ENCODE peak calls at places on chromosomes 13 and 19, in four cellular contexts. One of them, this sample, is unnamed.

GRCh38 chr13:27383104-27383921 is 41.1 kb upstream of the GTF3A start:
- DNase-seq in K562: peak
- DNase-seq in HCT116: peak
- DNase-seq in HepG2: peak
- DNase-seq in this sample: no peak

GRCh38 chr13:93080587-93080986 is 146.0 kb upstream of the GPC6 start:
- DNase-seq in HepG2: no peak
- DNase-seq in K562: no peak
- DNase-seq in HCT116: no peak
- DNase-seq in this sample: no peak

GRCh38 chr19:19649580-19649995 is 6.1 kb upstream of the GMIP start:
- DNase-seq in K562: no peak
- DNase-seq in HepG2: no peak
- DNase-seq in HCT116: no peak
- DNase-seq in this sample: no peak

GRCh38 chr13:73417012-73417615 is 358.3 kb downstream of the KLF5 start:
- DNase-seq in HepG2: peak
- DNase-seq in HCT116: peak
- DNase-seq in K562: peak
- DNase-seq in this sample: no peak

GRCh38 chr13:33016414-33017409 is at the start of gene KL:
- DNase-seq in K562: no peak
- DNase-seq in HCT116: no peak
- DNase-seq in HepG2: no peak
- DNase-seq in this sample: no peak

GRCh38 chr19:1082928-1083816 is 12.0 kb downstream of the POLR2E start:
- DNase-seq in HCT116: no peak
- DNase-seq in HepG2: no peak
- DNase-seq in K562: no peak
- DNase-seq in this sample: no peak

GRCh38 chr19:9966024-9966423 is 29.7 kb upstream of the OLFM2 start:
- DNase-seq in HCT116: no peak
- DNase-seq in K562: no peak
- DNase-seq in HepG2: no peak
- DNase-seq in this sample: no peak

GRCh38 chr19:1992759-1993260 is 22.7 kb downstream of the BTBD2 start:
- DNase-seq in HepG2: no peak
- DNase-seq in HCT116: no peak
- DNase-seq in K562: peak
- DNase-seq in this sample: no peak

GRCh38 chr19:31317098-31317497 is 32.1 kb downstream of the TSHZ3 start:
- DNase-seq in HCT116: no peak
- DNase-seq in K562: no peak
- DNase-seq in HepG2: no peak
- DNase-seq in this sample: no peak

GRCh38 chr19:7293795-7294570 is at the start of gene INSR:
- DNase-seq in K562: peak
- DNase-seq in HepG2: peak
- DNase-seq in HCT116: peak
- DNase-seq in this sample: no peak

GRCh38 chr13:40598599-40598998 is 67.8 kb downstream of the FOXO1 start:
- DNase-seq in K562: no peak
- DNase-seq in HepG2: no peak
- DNase-seq in HCT116: no peak
- DNase-seq in this sample: no peak

GRCh38 chr19:33740811-33741396 is 55.8 kb upstream of the KCTD15 start:
- DNase-seq in K562: peak
- DNase-seq in HepG2: peak
- DNase-seq in HCT116: no peak
- DNase-seq in this sample: no peak

GRCh38 chr13:66635526-66635925 is 594.6 kb downstream of the PCDH9 start:
- DNase-seq in HepG2: no peak
- DNase-seq in HCT116: no peak
- DNase-seq in K562: no peak
- DNase-seq in this sample: no peak

GRCh38 chr19:11624064-11624463 is 26.8 kb downstream of the ZNF627 start:
- DNase-seq in HepG2: peak
- DNase-seq in K562: no peak
- DNase-seq in HCT116: no peak
- DNase-seq in this sample: no peak

GRCh38 chr19:5036733-5037681 is 68.1 kb downstream of the KDM4B start:
- DNase-seq in K562: no peak
- DNase-seq in HepG2: no peak
- DNase-seq in HCT116: no peak
- DNase-seq in this sample: no peak

GRCh38 chr19:33302974-33303790 is 848 bp upstream of the CEBPA start:
- DNase-seq in K562: no peak
- DNase-seq in HCT116: no peak
- DNase-seq in HepG2: no peak
- DNase-seq in this sample: no peak

GRCh38 chr13:95176611-95177259 is 124.5 kb downstream of the ABCC4 start:
- DNase-seq in K562: no peak
- DNase-seq in HepG2: no peak
- DNase-seq in HCT116: no peak
- DNase-seq in this sample: no peak

GRCh38 chr13:81713201-81713600 is 1372.3 kb upstream of the SPRY2 start:
- DNase-seq in K562: no peak
- DNase-seq in HepG2: no peak
- DNase-seq in HCT116: no peak
- DNase-seq in this sample: no peak

GRCh38 chr19:12715929-12716328 is 7.8 kb downstream of the TNPO2 start:
- DNase-seq in HepG2: no peak
- DNase-seq in K562: no peak
- DNase-seq in HCT116: no peak
- DNase-seq in this sample: no peak

GRCh38 chr13:106566682-106567420 is 1.1 kb downstream of the ARGLU1 start:
- DNase-seq in HepG2: peak
- DNase-seq in HCT116: no peak
- DNase-seq in K562: peak
- DNase-seq in this sample: no peak

GRCh38 chr13:97568850-97569249 is 134.9 kb downstream of the RAP2A start:
- DNase-seq in HepG2: no peak
- DNase-seq in HCT116: no peak
- DNase-seq in K562: no peak
- DNase-seq in this sample: no peak

GRCh38 chr13:98613591-98613990 is 36.7 kb upstream of the STK24 start:
- DNase-seq in K562: no peak
- DNase-seq in HCT116: no peak
- DNase-seq in HepG2: no peak
- DNase-seq in this sample: no peak

GRCh38 chr13:109569938-109570711 is 216.3 kb downstream of the IRS2 start:
- DNase-seq in HCT116: no peak
- DNase-seq in HepG2: no peak
- DNase-seq in K562: no peak
- DNase-seq in this sample: no peak

GRCh38 chr13:26853272-26853818 is 92.8 kb upstream of the GPR12 start:
- DNase-seq in HepG2: no peak
- DNase-seq in HCT116: no peak
- DNase-seq in K562: no peak
- DNase-seq in this sample: no peak

GRCh38 chr19:47776568-47776967 is 1.9 kb upstream of the SELENOW start:
- DNase-seq in HepG2: peak
- DNase-seq in K562: no peak
- DNase-seq in HCT116: no peak
- DNase-seq in this sample: no peak

GRCh38 chr19:54390942-54391577 is 24.2 kb upstream of the TTYH1 start:
- DNase-seq in K562: peak
- DNase-seq in HepG2: peak
- DNase-seq in HCT116: peak
- DNase-seq in this sample: peak

GRCh38 chr13:67134322-67135129 is 95.6 kb downstream of the PCDH9 start:
- DNase-seq in HCT116: no peak
- DNase-seq in HepG2: no peak
- DNase-seq in K562: peak
- DNase-seq in this sample: no peak

GRCh38 chr13:57633950-57634828 is 2.6 kb downstream of the PCDH17 start:
- DNase-seq in HCT116: no peak
- DNase-seq in K562: no peak
- DNase-seq in HepG2: no peak
- DNase-seq in this sample: no peak

GRCh38 chr19:29904017-29904416 is 38.0 kb upstream of the URI1 start:
- DNase-seq in HCT116: no peak
- DNase-seq in K562: no peak
- DNase-seq in HepG2: no peak
- DNase-seq in this sample: no peak

GRCh38 chr19:38812004-38812840 is 523 bp downstream of the LGALS4 start:
- DNase-seq in K562: no peak
- DNase-seq in HCT116: no peak
- DNase-seq in HepG2: no peak
- DNase-seq in this sample: no peak

GRCh38 chr13:59494151-59494550 is 669.6 kb downstream of the DIAPH3 start:
- DNase-seq in HepG2: no peak
- DNase-seq in HCT116: no peak
- DNase-seq in K562: no peak
- DNase-seq in this sample: no peak

GRCh38 chr13:33940898-33941297 is 122.9 kb downstream of the RFC3 start:
- DNase-seq in K562: no peak
- DNase-seq in HCT116: no peak
- DNase-seq in HepG2: no peak
- DNase-seq in this sample: no peak

GRCh38 chr19:52200044-52200443 is 10.2 kb downstream of the PPP2R1A start:
- DNase-seq in K562: no peak
- DNase-seq in HCT116: no peak
- DNase-seq in HepG2: no peak
- DNase-seq in this sample: no peak

GRCh38 chr13:71624641-71625040 is 242.4 kb downstream of the DACH1 start:
- DNase-seq in HepG2: no peak
- DNase-seq in K562: no peak
- DNase-seq in HCT116: no peak
- DNase-seq in this sample: no peak

GRCh38 chr19:44512326-44513298 is 12.3 kb upstream of the ZNF180 start:
- DNase-seq in HepG2: peak
- DNase-seq in HCT116: peak
- DNase-seq in K562: peak
- DNase-seq in this sample: no peak

GRCh38 chr19:16876904-16877361 is 11.9 kb upstream of the F2RL3 start:
- DNase-seq in HCT116: no peak
- DNase-seq in HepG2: no peak
- DNase-seq in K562: no peak
- DNase-seq in this sample: no peak
- TF ChIP-seq SIN3A in HCT116: no peak
- TF ChIP-seq SIN3A in HepG2: no peak
- TF ChIP-seq SIN3A in K562: no peak
- TF ChIP-seq SIN3A in this sample: no peak

GRCh38 chr19:27777726-27778125 is 1435.2 kb downstream of the UQCRFS1 start:
- DNase-seq in K562: no peak
- DNase-seq in HCT116: no peak
- DNase-seq in HepG2: no peak
- DNase-seq in this sample: no peak
- TF ChIP-seq TCF7L2 in K562: no peak
- TF ChIP-seq TCF7L2 in HCT116: no peak
- TF ChIP-seq TCF7L2 in HepG2: no peak
- TF ChIP-seq TCF7L2 in this sample: no peak

DNA sequence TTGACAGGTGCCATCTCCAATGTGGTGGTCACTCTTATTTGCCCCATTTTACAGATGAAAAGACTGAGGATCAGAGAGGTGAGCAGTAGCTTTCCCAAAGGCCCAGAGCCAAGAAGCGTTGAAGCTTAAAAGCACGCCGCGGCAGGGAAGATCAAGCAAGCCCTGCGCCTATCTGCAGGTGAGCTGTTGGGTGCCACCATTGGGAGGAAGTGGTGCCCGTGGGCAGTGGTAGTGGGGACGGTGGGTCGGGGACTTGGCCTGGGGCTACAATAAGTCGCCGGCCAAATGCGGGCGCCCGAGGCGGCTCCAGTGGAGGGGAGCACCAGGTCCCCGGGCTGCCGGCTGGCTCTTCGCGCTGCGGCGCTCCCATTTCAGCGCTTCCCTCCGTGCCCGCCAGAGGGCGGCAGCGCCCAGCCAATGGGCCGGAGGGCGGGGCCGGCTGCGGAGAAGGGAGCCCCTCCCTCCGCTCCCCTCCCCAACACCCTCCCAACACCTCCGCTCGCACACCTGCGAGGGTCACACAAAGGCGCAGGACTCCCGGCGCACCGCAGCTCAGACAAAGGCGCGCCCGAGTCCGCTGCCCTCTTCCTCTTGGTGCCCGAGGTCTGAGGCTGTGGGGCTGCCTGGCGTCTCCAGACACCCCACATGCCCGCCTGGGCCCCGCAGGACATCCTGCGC is 744 bp upstream of the POU2F2 start:
- DNase-seq in HepG2: peak
- DNase-seq in K562: peak
- DNase-seq in HCT116: peak
- DNase-seq in this sample: no peak
- TF ChIP-seq SIN3A in HepG2: no peak
- TF ChIP-seq SIN3A in K562: no peak
- TF ChIP-seq SIN3A in HCT116: no peak
- TF ChIP-seq SIN3A in this sample: no peak

DNA sequence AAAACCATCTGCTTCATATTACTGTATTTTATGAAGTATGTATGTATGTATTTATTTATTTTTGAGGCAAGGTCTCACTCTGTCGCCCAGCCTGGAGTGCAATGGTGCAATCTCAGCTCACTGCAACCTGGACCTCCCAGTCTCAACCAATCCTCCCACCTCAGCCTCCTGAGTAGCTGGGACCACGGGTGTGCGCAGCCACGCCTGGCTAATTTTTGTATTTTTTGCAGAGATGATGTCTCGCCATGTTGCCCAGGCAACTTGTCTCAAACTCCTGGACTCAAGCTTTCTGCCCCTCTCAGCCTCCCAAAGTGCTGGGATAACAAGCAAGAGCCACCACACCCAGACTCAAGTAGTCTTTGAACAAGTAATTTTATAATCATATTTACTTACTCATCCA is 5.5 kb downstream of the KATNAL1 start:
- DNase-seq in K562: no peak
- DNase-seq in HepG2: no peak
- DNase-seq in HCT116: no peak
- DNase-seq in this sample: no peak
- TF ChIP-seq TCF7L2 in K562: no peak
- TF ChIP-seq TCF7L2 in HepG2: no peak
- TF ChIP-seq TCF7L2 in HCT116: no peak
- TF ChIP-seq TCF7L2 in this sample: no peak

DNA sequence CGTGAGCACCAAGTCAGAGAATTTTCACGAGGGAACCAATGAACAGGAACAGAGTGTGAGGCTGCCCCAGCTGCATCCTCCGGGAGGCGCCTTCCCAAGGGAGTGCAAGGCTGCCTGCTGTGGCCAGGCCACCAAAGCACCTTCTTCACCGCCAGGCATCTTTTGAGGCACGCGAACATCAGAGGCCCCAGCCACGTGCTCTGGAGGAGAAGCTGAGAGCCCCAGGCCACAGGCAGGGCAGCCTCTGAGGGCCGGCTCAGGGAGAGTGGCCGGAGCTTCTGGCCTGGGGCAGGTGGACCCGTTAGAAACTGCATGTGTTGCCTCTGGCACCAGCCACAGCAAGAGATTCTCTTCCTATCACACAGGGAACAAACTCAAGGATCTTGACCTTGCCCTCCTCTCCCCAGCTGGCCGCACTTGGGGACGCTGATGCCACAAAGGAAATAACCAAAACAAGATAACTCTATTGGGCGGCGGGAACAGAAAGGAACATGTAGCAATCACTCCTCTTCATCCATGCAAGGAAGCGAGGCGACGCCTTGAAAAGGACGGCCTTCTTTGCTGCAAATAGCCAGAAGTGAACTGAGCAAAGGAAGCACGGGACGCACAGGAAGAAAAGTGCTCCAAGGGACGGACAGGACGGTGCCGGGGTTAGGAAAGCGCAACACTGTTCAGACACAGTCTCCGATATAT is 19.9 kb downstream of the GAS6 start:
- DNase-seq in HepG2: no peak
- DNase-seq in K562: no peak
- DNase-seq in HCT116: no peak
- DNase-seq in this sample: no peak
- TF ChIP-seq SIN3A in HepG2: no peak
- TF ChIP-seq SIN3A in K562: no peak
- TF ChIP-seq SIN3A in HCT116: no peak
- TF ChIP-seq SIN3A in this sample: no peak